ENCODE peak calls at places on chromosome 22, in five cellular contexts. O is H54, Z is aorta, I is PC-9, K is heart right ventricle. W is an unnamed sample.

GRCh38 chr22:45224988-45225731 is 15.5 kb downstream of the KIAA0930 start:
- DNase-seq in K (no peak), I (no peak), O (no peak), Z (no peak), W (peak)

GRCh38 chr22:43305806-43306205 is 37.4 kb downstream of the SCUBE1 start:
- DNase-seq in O (no peak), Z (no peak), K (peak), I (no peak), W (no peak)

GRCh38 chr22:32623943-32624342 is 149.3 kb downstream of the FBXO7 start:
- DNase-seq in O (no peak), Z (peak), K (peak), I (no peak), W (peak)

GRCh38 chr22:42595434-42595833 is 19.2 kb downstream of the POLDIP3 start:
- DNase-seq in K (peak), O (no peak), I (no peak), Z (no peak), W (no peak)

GRCh38 chr22:23772315-23773246 is at the start of gene MMP11:
- DNase-seq in O (no peak), I (peak), Z (no peak), K (peak), W (no peak)

GRCh38 chr22:46736705-46737104 is 1.3 kb downstream of the CERK start:
- DNase-seq in O (no peak), K (no peak), I (no peak), Z (peak), W (no peak)

GRCh38 chr22:35641494-35642120 is 6.6 kb upstream of the APOL6 start:
- DNase-seq in O (no peak), Z (no peak), K (no peak), I (no peak), W (no peak)

GRCh38 chr22:27107824-27108223 is 450.4 kb downstream of the MIAT start:
- DNase-seq in O (peak), Z (peak), I (peak), K (peak), W (no peak)

GRCh38 chr22:38882480-38882879 is 10.5 kb upstream of the CBX6 start:
- DNase-seq in Z (peak), O (no peak), I (peak), K (no peak), W (no peak)

GRCh38 chr22:20524004-20524481 is 16.6 kb downstream of the MED15 start:
- DNase-seq in I (no peak), K (no peak), O (no peak), Z (no peak), W (no peak)

GRCh38 chr22:49786976-49787843 is 40.5 kb downstream of the BRD1 start:
- DNase-seq in I (no peak), Z (no peak), K (no peak), O (no peak), W (peak)

GRCh38 chr22:35488513-35488912 is 52.1 kb upstream of the RASD2 start:
- DNase-seq in K (no peak), Z (no peak), O (no peak), I (no peak), W (no peak)

GRCh38 chr22:39617342-39617741 is 46.8 kb downstream of the CACNA1I start:
- DNase-seq in I (no peak), Z (no peak), O (no peak), K (no peak), W (no peak)

GRCh38 chr22:19799322-19800190 is 39.0 kb downstream of the TBX1 start:
- DNase-seq in Z (peak), I (peak), K (peak), O (peak), W (no peak)

GRCh38 chr22:36386351-36386899 is 1.3 kb downstream of the MYH9 start:
- DNase-seq in I (peak), O (no peak), K (no peak), Z (peak), W (no peak)

GRCh38 chr22:49017769-49018330 is 809.8 kb downstream of the BRD1 start:
- DNase-seq in K (no peak), O (no peak), I (no peak), Z (peak), W (no peak)

GRCh38 chr22:26617251-26618199 is at the start of gene CRYBB1:
- DNase-seq in K (peak), O (no peak), Z (peak), I (no peak), W (no peak)

GRCh38 chr22:42284230-42284591 is 13.8 kb upstream of the TCF20 start:
- DNase-seq in O (no peak), K (no peak), I (no peak), Z (no peak), W (no peak)

GRCh38 chr22:25405854-25406509 is 158.5 kb upstream of the GRK3 start:
- DNase-seq in I (no peak), Z (no peak), K (no peak), O (no peak), W (no peak)

GRCh38 chr22:44102121-44102520 is 78.0 kb downstream of the PARVB start:
- DNase-seq in I (no peak), K (no peak), Z (peak), O (no peak), W (no peak)

GRCh38 chr22:31173386-31174145 is 13.6 kb downstream of the RNF185 start:
- DNase-seq in I (no peak), Z (no peak), K (no peak), O (peak), W (no peak)